ENCODE peak calls at places on chromosomes 11 and 22, in seven cellular contexts. N is fibroblast of lung, O is right lobe of liver, X is endodermal cell, Y is GM12878, D is lung, Z is right atrium auricular region. H is an unnamed sample.
A peak's percentile ranks its signal among the peaks of the same experiment; 100 is the strongest.

GRCh38 chr22:50059881-50060262 is 1.8 kb upstream of the TTLL8 start:
- DNase-seq in X (no peak), Z (no peak), Y (no peak), N (no peak), D (no peak), O (no peak), H (no peak)

GRCh38 chr11:79441159-79441875 is 487 bp upstream of the TENM4 start:
- DNase-seq in O (no peak), Y (no peak), Z (no peak), N (peak; percentile 55), X (peak; percentile 76), D (no peak), H (no peak)

GRCh38 chr11:111819161-111820058 is 52.0 kb downstream of the ALG9 start:
- DNase-seq in N (peak; percentile 73), Z (no peak), Y (no peak), O (no peak), X (no peak), D (no peak), H (no peak)

GRCh38 chr11:69227271-69227670 is 66.7 kb upstream of the MYEOV start:
- DNase-seq in D (no peak), Y (no peak), N (no peak), X (no peak), Z (no peak), O (no peak), H (no peak)

GRCh38 chr11:62143727-62144126 is 19.9 kb downstream of the INCENP start:
- DNase-seq in N (no peak), Z (peak; percentile 30), X (peak; percentile 43), O (no peak), Y (no peak), D (no peak), H (no peak)

GRCh38 chr22:39269095-39269827 is 24.5 kb upstream of the PDGFB start:
- DNase-seq in X (no peak), D (no peak), Z (no peak), Y (no peak), N (no peak), O (no peak), H (no peak)

GRCh38 chr11:47010192-47010591 is 73.6 kb downstream of the CSTPP1 start:
- DNase-seq in O (no peak), Y (no peak), Z (no peak), X (no peak), D (no peak), N (peak; percentile 37), H (no peak)

GRCh38 chr11:123707606-123708205 is 33.8 kb downstream of the ZNF202 start:
- DNase-seq in Z (no peak), D (peak; percentile 34), N (peak; percentile 75), O (peak; percentile 35), Y (peak; percentile 30), X (peak; percentile 86), H (peak; percentile 57)

GRCh38 chr11:103222801-103223200 is 113.6 kb downstream of the DYNC2H1 start:
- DNase-seq in Y (no peak), D (no peak), X (no peak), Z (no peak), O (no peak), N (peak; percentile 24), H (no peak)

GRCh38 chr22:46086577-46087335 is 63.6 kb upstream of the PPARA start:
- DNase-seq in D (no peak), N (no peak), O (peak; percentile 41), Z (no peak), Y (no peak), X (no peak), H (no peak)

GRCh38 chr11:107157809-107158187 is 139.5 kb upstream of the GUCY1A2 start:
- DNase-seq in D (no peak), Y (no peak), X (no peak), O (no peak), N (no peak), Z (no peak), H (no peak)

GRCh38 chr11:28962492-28962891 is 854.3 kb downstream of the METTL15 start:
- DNase-seq in X (no peak), N (no peak), O (no peak), Y (no peak), D (no peak), Z (no peak), H (no peak)

GRCh38 chr22:45268167-45268957 is 16.4 kb upstream of the UPK3A start:
- DNase-seq in X (peak; percentile 95), O (peak; percentile 56), Y (no peak), D (no peak), N (no peak), Z (no peak), H (no peak)

GRCh38 chr11:112511271-112511670 is 250.6 kb upstream of the PLET1 start:
- DNase-seq in N (no peak), X (no peak), Y (no peak), Z (no peak), D (no peak), O (no peak), H (no peak)

GRCh38 chr22:40588726-40589125 is 47.8 kb downstream of the MRTFA start:
- DNase-seq in X (no peak), N (peak; percentile 42), D (no peak), Y (no peak), Z (no peak), O (peak; percentile 25), H (no peak)

GRCh38 chr11:7657306-7658025 is 15.8 kb downstream of the CYB5R2 start:
- DNase-seq in O (peak; percentile 31), X (peak; percentile 82), Y (no peak), Z (peak; percentile 83), D (peak; percentile 62), N (peak; percentile 72), H (peak; percentile 7)

GRCh38 chr11:32439488-32440210 is 4.3 kb upstream of the WT1 start:
- DNase-seq in X (peak; percentile 55), N (no peak), Z (no peak), Y (no peak), D (no peak), O (no peak), H (no peak)

GRCh38 chr11:109062445-109062844 is 359.5 kb upstream of the C11orf87 start:
- DNase-seq in O (no peak), D (no peak), Z (no peak), N (peak; percentile 56), Y (no peak), X (no peak), H (no peak)

GRCh38 chr11:118612378-118612777 is 5.0 kb downstream of the PHLDB1 start:
- DNase-seq in O (peak; percentile 41), Z (no peak), X (peak; percentile 60), N (no peak), Y (no peak), D (no peak), H (no peak)

GRCh38 chr22:29621761-29622526 is 18.5 kb downstream of the NF2 start:
- DNase-seq in Z (no peak), Y (no peak), N (peak; percentile 84), X (no peak), O (no peak), D (no peak), H (no peak)

GRCh38 chr22:17606472-17606871 is 22.1 kb downstream of the ATP6V1E1 start:
- DNase-seq in D (no peak), X (no peak), N (peak; percentile 30), O (no peak), Z (no peak), Y (no peak), H (no peak)

DNA sequence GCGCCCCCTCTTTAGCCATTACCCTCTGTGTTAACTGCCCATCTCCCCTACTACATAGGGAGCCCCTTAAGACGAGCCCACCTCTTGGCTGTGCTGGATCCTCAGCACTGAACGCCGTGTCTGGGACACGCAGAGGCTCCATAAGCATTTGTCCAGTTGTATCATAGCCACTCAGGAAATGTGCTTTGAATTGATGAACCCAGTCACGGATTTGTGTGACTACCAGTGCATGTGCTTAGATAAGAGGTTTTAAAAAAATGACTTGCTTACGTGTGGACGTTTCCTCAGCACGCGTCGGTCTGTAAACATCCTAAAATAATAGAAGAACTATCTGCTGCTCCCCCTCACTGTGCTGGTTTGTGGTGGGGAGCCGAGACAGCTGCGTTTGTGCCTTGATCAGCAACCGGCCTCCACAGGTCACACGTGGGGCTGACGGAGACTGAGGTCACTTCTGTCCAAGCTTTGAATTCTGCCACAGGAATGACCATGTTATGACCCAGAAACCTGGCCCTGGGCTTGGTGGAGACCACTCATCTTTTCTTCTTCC is 4.2 kb downstream of the MICAL2 start:
- DNase-seq in N (peak; percentile 87), O (no peak), D (no peak), Z (no peak), Y (no peak), X (no peak), H (no peak)
- H3K4me1 ChIP-seq in N (peaks cover 26% of the 10 kb centered on the region), O (peaks cover 10% of the 10 kb centered on the region), D (peaks cover 16% of the 10 kb centered on the region), Z (peaks cover 80% of the 10 kb centered on the region), Y (no peaks in the 10 kb centered on the region), X (peaks cover 6% of the 10 kb centered on the region), H (peaks cover 21% of the 10 kb centered on the region)

DNA sequence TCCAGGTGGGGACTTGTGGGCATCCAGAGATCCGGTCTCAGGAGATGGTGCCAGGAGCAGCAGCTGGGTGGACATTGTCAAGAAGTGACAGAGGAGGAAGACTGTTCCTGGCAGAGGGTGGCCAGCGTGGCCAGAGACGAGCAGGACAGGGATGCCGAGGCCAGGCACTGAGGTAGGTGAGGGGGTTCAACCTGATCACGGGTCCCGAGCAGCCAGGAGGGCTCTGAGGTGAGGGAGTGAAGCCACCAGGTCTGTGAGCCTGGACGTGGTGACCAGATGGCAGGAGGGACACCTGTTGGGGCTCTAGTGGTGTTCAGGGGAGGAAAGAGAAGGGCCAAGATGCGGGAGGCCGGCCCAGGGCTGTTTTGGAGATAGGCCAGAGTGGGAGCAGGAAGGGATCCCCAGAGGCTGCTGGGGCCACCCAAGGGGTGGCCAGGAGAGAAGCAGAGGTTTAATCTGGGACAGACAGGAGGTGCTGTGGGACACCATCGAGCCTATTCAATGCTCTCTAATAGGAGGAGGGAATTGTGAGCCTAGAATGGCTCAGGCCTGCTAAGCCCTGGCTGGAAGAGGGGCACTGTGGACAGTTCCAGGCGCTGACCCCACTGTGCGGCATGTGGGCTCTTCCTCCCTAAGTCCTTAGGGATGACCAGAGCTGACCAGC is 6.3 kb downstream of the PPM1F start:
- DNase-seq in N (no peak), Z (no peak), Y (no peak), O (no peak), X (no peak), D (no peak), H (no peak)
- H3K4me1 ChIP-seq in N (peaks cover 26% of the 10 kb centered on the region), Z (peaks cover 86% of the 10 kb centered on the region), Y (peaks cover 3% of the 10 kb centered on the region), O (peaks cover 25% of the 10 kb centered on the region), X (peaks cover 5% of the 10 kb centered on the region), D (peaks cover 41% of the 10 kb centered on the region), H (peaks cover 2% of the 10 kb centered on the region)

DNA sequence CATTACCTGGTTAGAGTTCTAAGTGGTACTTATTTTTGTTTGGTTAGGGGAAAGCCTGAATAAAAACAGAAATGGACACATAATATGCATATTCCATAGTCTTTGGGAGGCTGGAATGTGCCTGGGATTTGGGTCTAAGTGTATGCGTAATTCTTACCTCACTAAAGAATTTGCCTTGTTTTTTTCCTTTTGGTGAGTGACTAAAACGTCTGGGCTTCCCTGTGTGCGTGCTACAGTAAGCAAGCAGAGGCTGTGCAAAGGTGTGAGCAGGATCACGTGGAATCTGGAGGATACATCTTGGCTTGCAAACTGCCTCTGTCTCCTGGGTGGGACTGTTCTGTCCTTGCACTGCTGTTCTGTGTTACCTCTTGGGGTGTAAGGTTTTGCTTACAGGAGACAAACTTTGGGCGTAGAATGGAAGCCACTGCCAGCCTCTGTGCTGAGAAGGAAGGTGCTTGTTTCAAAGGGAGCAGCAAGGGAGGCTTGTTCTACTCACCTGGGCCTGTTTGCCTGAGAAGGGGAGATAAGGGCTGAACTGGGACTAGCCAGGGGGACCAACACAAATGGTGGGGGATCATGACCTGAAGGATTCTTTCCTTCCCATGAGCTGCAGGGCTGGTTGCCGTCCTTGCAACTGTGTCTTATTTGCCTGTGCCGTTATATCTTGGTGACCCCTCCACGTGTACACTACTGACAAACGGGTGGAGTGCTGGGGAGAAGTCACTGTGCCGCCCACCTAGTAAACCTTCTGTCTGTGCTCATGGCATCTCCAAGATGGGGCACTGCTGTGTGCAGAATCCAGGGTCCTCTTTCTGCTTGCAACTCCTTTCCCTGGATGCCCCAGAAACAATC is 4.5 kb downstream of the NEAT1 start:
- DNase-seq in O (peak; percentile 68), X (peak; percentile 72), N (peak; percentile 71), D (peak; percentile 36), Z (peak; percentile 65), Y (no peak), H (peak; percentile 76)
- H3K4me1 ChIP-seq in O (peaks cover 7% of the 10 kb centered on the region), X (peaks cover 4% of the 10 kb centered on the region), N (no peaks in the 10 kb centered on the region), D (peaks cover 7% of the 10 kb centered on the region), Z (peaks cover 52% of the 10 kb centered on the region), Y (peaks cover 27% of the 10 kb centered on the region), H (peaks cover 68% of the 10 kb centered on the region)

GRCh38 chr11:1298695-1299492 is 10.5 kb downstream of the TOLLIP start:
- DNase-seq in O (peak; percentile 91), N (peak; percentile 80), Y (no peak), Z (peak; percentile 85), D (peak; percentile 92), X (peak; percentile 64), H (no peak)
- H3K4me1 ChIP-seq in O (peaks cover 78% of the 10 kb centered on the region), N (no peaks in the 10 kb centered on the region), Y (no peaks in the 10 kb centered on the region), Z (peaks cover 37% of the 10 kb centered on the region), D (peaks cover 45% of the 10 kb centered on the region), X (no peaks in the 10 kb centered on the region), H (no peaks in the 10 kb centered on the region)

H was measured in CD4-positive, CD25-positive, alpha-beta regulatory T cell.